ENCODE peak calls at places on chromosomes 1 and 21, in five cellular contexts. F is A673, T is heart left ventricle, O is HFF-Myc, W is fibroblast of lung. S is an unnamed sample.

GRCh38 chr1:80218112-80218511 is 1211.6 kb upstream of the ADGRL4 start:
- DNase-seq in F (peak; percentile 67), T (no peak), O (peak; percentile 29), W (peak; percentile 75), S (peak; percentile 81)

GRCh38 chr1:48552903-48553626 is 81.1 kb upstream of the SPATA6 start:
- DNase-seq in F (no peak), T (no peak), O (no peak), W (no peak), S (no peak)

GRCh38 chr21:45591619-45592207 is 49.5 kb upstream of the SLC19A1 start:
- DNase-seq in F (no peak), T (no peak), O (no peak), W (no peak), S (no peak)

GRCh38 chr1:40032240-40032891 is 8.2 kb upstream of the CAP1 start:
- DNase-seq in F (peak; percentile 63), T (no peak), O (peak; percentile 40), W (peak; percentile 79), S (peak; percentile 84)

GRCh38 chr1:167599839-167600581 is 30.0 kb upstream of the RCSD1 start:
- DNase-seq in F (peak; percentile 21), T (peak; percentile 54), O (no peak), W (peak; percentile 55), S (peak; percentile 86)

GRCh38 chr21:17854771-17855170 is 35.6 kb upstream of the C21orf91 start:
- DNase-seq in F (no peak), T (no peak), O (no peak), W (no peak), S (no peak)

GRCh38 chr1:16088996-16089395 is 15.5 kb upstream of the FAM131C start:
- DNase-seq in F (no peak), T (no peak), O (no peak), W (peak; percentile 51), S (peak; percentile 80)

GRCh38 chr1:47663286-47663685 is 225.4 kb downstream of the FOXD2 start:
- DNase-seq in F (no peak), T (no peak), O (no peak), W (no peak), S (no peak)

GRCh38 chr1:61952675-61953074 is 210.4 kb downstream of the PATJ start:
- DNase-seq in F (no peak), T (no peak), O (no peak), W (no peak), S (no peak)

GRCh38 chr1:61955261-61955660 is 213.0 kb downstream of the PATJ start:
- DNase-seq in F (no peak), T (no peak), O (no peak), W (no peak), S (no peak)

GRCh38 chr1:61953790-61954150 is 211.5 kb downstream of the PATJ start:
- DNase-seq in F (no peak), T (no peak), O (no peak), W (no peak), S (no peak)

GRCh38 chr1:61951731-61952585 is 209.7 kb downstream of the PATJ start:
- DNase-seq in F (peak; percentile 67), T (no peak), O (no peak), W (no peak), S (peak; percentile 44)

GRCh38 chr1:61953076-61953789 is 211.0 kb downstream of the PATJ start:
- DNase-seq in F (peak; percentile 88), T (no peak), O (no peak), W (no peak), S (no peak)
- TF ChIP-seq CTCF in F (no peak), T (no peak), O (no peak), W (no peak), S (no peak)

GRCh38 chr1:27153549-27153886 is 1.4 kb downstream of the SLC9A1 start:
- DNase-seq in F (peak; percentile 64), T (no peak), O (no peak), W (peak; percentile 15), S (no peak)
- H3K4me3 ChIP-seq in F (peak overlapping the region; percentile 74), T (no peak overlapping the region), O (peak overlapping the region; percentile 58), W (peak overlapping the region; percentile 72), S (peak overlapping the region; percentile 74)

DNA sequence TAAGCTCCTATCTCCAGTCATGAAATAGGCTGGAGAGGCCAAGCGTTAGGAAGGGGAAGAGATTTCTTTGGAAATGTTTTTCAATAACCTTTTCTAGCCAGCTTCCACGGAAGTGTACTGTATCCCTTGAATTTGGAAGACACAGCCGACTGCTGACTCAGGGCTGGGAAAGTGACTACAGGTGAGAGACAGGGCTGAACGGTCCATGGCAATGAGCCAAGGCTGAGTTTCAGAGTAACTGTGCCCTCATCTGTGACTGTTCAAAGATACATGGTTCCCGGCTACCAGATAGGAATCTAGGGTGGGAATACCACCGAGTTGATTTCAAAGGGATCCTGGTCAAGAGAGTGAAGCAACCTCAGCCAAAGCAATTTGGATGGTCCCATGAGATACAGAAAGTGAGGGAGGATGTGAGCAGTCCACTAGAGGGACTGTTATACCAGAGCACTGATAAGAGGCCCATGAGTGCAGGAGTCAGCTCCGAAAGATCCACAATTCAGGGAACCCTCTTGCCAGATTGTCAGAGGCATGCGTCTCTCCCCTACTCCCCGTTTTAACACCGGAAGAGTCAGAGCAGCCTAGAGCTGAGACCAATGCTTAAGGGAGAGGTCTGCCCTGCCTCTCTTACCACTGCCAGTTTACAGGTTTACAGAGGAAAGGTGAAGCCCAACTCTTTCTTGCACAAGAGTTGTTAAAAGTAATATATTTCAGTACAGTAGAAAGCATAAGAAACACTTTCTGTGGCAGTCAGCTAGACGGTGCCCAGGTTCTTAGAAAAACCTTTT is 3.2 kb upstream of the KRTAP19-8 start:
- DNase-seq in F (no peak), T (no peak), O (no peak), W (no peak), S (no peak)
- TF ChIP-seq CTCF in F (no peak), T (no peak), O (no peak), W (no peak), S (no peak)

GRCh38 chr1:20590313-20590777 is 1.4 kb downstream of the CDA start:
- DNase-seq in F (no peak), T (no peak), O (no peak), W (peak; percentile 64), S (no peak)
- H3K4me3 ChIP-seq in F (no peak overlapping the region), T (no peak overlapping the region), O (peak overlapping the region; percentile 25), W (no peak overlapping the region), S (no peak overlapping the region)

DNA sequence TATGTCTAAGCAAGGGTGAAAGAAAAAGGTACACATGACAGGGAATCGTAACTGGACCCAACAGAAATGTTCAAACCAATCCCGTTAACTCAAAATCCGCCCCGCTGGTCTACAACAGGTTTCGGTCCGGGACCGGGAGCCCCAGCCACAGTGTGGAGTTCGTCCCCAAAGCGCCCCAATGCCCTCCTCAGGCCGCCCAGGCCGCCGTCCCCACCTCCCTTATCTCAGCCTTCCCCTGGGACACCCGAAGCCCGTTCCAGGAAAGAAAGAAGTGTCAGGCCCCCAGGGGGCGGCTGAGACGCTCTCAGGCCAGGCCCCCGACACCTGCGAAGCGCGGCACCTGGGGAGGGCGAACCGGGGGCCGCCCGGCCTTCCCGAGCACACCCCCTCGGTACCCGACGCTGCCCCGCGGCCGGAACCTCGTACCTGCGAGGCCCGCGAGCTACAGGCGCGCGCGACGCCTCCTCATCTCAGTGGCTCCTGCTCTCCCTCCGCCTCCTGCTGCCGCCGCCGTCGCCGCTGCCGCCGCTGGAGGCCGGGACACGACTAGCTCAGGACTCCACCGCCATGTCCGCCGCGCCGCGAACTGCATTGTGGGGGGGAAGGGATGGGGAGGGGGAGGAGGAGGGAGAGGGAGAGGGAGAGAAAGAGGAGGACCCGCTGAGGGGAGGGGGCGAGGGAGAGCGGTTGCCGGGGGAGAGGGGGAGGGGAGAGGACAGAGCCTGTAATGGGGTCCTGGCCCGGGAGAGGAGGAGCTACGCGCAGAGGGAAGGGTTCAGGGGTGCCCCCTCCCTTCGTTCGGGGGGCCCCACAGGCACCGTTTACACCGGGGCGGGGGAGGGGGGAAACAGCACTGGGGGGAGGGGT is at the start of gene TUT4:
- DNase-seq in F (peak; percentile 95), T (peak; percentile 83), O (no peak), W (peak; percentile 86), S (peak; percentile 79)
- TF ChIP-seq CTCF in F (no peak), T (no peak), O (no peak), W (no peak), S (no peak)

GRCh38 chr21:39802226-39802625 is 57.2 kb downstream of the IGSF5 start:
- DNase-seq in F (no peak), T (no peak), O (no peak), W (no peak), S (no peak)
- H3K4me3 ChIP-seq in F (no peak overlapping the region), T (no peak overlapping the region), O (no peak overlapping the region), W (no peak overlapping the region), S (no peak overlapping the region)

DNA sequence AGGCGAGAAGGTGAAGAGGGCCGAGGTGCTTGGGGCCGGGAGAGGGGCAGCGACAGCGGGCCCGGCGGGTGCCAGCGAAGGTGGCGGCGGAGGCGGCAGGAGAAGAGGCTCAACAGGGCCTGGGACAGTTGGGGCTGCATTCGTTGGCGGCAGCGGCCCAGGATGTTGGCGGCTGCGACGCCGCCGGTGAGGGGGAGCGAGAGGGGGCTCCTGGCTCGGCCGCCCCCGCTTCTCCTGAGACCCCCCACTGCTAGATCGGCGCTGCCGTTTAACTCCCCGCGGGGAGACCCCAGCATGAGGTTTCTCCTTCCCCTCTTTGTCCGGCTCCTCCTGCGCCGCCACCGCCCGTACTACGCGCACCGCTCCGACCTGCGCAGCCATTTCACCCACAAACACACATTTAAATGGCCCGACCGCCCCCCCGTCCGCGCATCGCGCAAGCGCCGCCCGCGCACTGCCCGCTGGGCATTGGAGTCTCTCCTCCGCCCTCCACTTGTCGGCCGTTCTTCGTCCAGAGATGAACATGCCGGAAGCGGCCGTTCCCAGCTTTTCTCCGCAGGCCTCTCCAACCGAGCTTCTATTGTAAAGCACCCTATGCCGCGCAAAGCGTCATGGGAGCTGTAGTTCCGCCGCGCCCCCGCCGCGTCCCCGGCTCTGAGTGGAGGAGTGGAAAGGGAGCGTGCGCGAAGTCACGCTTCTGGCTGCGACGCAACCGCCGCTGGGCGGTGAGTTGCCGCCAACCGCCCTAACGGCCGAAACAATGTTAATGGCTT is at the start of gene RSBN1:
- DNase-seq in F (peak; percentile 100), T (peak; percentile 99), O (peak; percentile 96), W (peak; percentile 99), S (peak; percentile 99)
- TF ChIP-seq CTCF in F (no peak), T (peak; percentile 7), O (no peak), W (no peak), S (no peak)